ENCODE peak calls at places on chromosomes 1 and 21, in four cellular contexts. F is A172; I is activated CD8-positive, alpha-beta T cell treated with anti-CD3 and anti-CD28 coated beads, Interleukin-2, amount 10 ng/mL, durations not matched to agents 7 days and 5 days; Z is IMR-90. E is an unnamed sample.

GRCh38 chr1:198679535-198680173 is 40.8 kb downstream of the PTPRC start:
- DNase-seq in F (no peak), I (peak; percentile 50), Z (no peak), E (no peak)

GRCh38 chr1:1426496-1426960 is 5.5 kb upstream of the ANKRD65 start:
- DNase-seq in F (no peak), I (no peak), Z (no peak), E (no peak)

GRCh38 chr21:46294647-46295176 is 8.6 kb downstream of the YBEY start:
- DNase-seq in F (peak; percentile 86), I (peak; percentile 27), Z (peak; percentile 68), E (no peak)

GRCh38 chr1:161300478-161300877 is 9.3 kb downstream of the MPZ start:
- DNase-seq in F (no peak), I (no peak), Z (no peak), E (no peak)

GRCh38 chr1:184380468-184380867 is 6.4 kb upstream of the C1orf21 start:
- DNase-seq in F (no peak), I (no peak), Z (no peak), E (no peak)

GRCh38 chr1:172359531-172359991 is 60.9 kb upstream of the C1orf105 start:
- DNase-seq in F (peak; percentile 57), I (no peak), Z (peak; percentile 54), E (no peak)

GRCh38 chr1:169886422-169886821 is 7.3 kb downstream of the SCYL3 start:
- DNase-seq in F (no peak), I (no peak), Z (no peak), E (no peak)

GRCh38 chr1:8423702-8424538 is 106.0 kb downstream of the SLC45A1 start:
- DNase-seq in F (peak; percentile 33), I (peak; percentile 54), Z (peak; percentile 65), E (peak; percentile 52)

GRCh38 chr1:242455052-242455361 is 69.5 kb downstream of the PLD5 start:
- DNase-seq in F (no peak), I (no peak), Z (no peak), E (no peak)

GRCh38 chr1:9730096-9730901 is 78.8 kb downstream of the PIK3CD start:
- DNase-seq in F (no peak), I (no peak), Z (no peak), E (no peak)

GRCh38 chr1:56627019-56627635 is 18.0 kb upstream of the PRKAA2 start:
- DNase-seq in F (no peak), I (no peak), Z (no peak), E (no peak)

GRCh38 chr1:5239911-5240310 is 585.5 kb downstream of the AJAP1 start:
- DNase-seq in F (no peak), I (no peak), Z (no peak), E (no peak)

GRCh38 chr1:162631546-162632233 is 574 bp upstream of the DDR2 start:
- DNase-seq in F (peak; percentile 77), I (no peak), Z (peak; percentile 77), E (no peak)

GRCh38 chr1:42748021-42748420 is 8.0 kb upstream of the CLDN19 start:
- DNase-seq in F (no peak), I (no peak), Z (no peak), E (no peak)

GRCh38 chr1:44808938-44809917 is 905 bp downstream of the BTBD19 start:
- DNase-seq in F (peak; percentile 35), I (peak; percentile 95), Z (peak; percentile 82), E (peak; percentile 91)

GRCh38 chr21:41119901-41120300 is 48.1 kb upstream of the BACE2 start:
- DNase-seq in F (no peak), I (no peak), Z (no peak), E (no peak)

GRCh38 chr1:235643837-235644692 is 5.5 kb downstream of the GNG4 start:
- DNase-seq in F (no peak), I (peak; percentile 20), Z (no peak), E (no peak)

GRCh38 chr1:210323957-210324356 is 4.7 kb upstream of the HHAT start:
- DNase-seq in F (no peak), I (no peak), Z (no peak), E (no peak)

GRCh38 chr1:145936247-145936646 is 9.0 kb upstream of the RBM8A start:
- DNase-seq in F (no peak), I (no peak), Z (no peak), E (no peak)

GRCh38 chr1:9111957-9112356 is 16.9 kb downstream of the GPR157 start:
- DNase-seq in F (no peak), I (no peak), Z (no peak), E (no peak)

GRCh38 chr1:214135886-214136285 is 145.1 kb upstream of the SMYD2 start:
- DNase-seq in F (peak; percentile 27), I (no peak), Z (no peak), E (no peak)

GRCh38 chr1:90579212-90579802 is 137.8 kb downstream of the BARHL2 start:
- DNase-seq in F (peak; percentile 16), I (no peak), Z (peak; percentile 40), E (no peak)

GRCh38 chr1:106619080-106619826 is 437.2 kb upstream of the PRMT6 start:
- DNase-seq in F (no peak), I (no peak), Z (no peak), E (no peak)

GRCh38 chr1:65114312-65114711 is 33.7 kb upstream of the AK4 start:
- DNase-seq in F (no peak), I (no peak), Z (no peak), E (no peak)

GRCh38 chr1:64841330-64842065 is 96.6 kb downstream of the RAVER2 start:
- DNase-seq in F (no peak), I (no peak), Z (no peak), E (no peak)

GRCh38 chr21:45499970-45500575 is 42.2 kb downstream of the SLC19A1 start:
- DNase-seq in F (no peak), I (no peak), Z (no peak), E (no peak)

GRCh38 chr1:215584389-215584788 is 17.3 kb downstream of the KCTD3 start:
- DNase-seq in F (no peak), I (no peak), Z (no peak), E (no peak)

GRCh38 chr1:224615861-224616760 is at the start of gene CNIH3:
- DNase-seq in F (peak; percentile 78), I (peak; percentile 53), Z (peak; percentile 55), E (no peak)

GRCh38 chr1:165371588-165372235 is 15.2 kb upstream of the LMX1A start:
- DNase-seq in F (no peak), I (no peak), Z (no peak), E (no peak)

GRCh38 chr21:41250519-41250918 is 66.1 kb upstream of the FAM3B start:
- DNase-seq in F (peak; percentile 13), I (no peak), Z (peak; percentile 30), E (no peak)

GRCh38 chr1:66503841-66504470 is 30.0 kb upstream of the SGIP1 start:
- DNase-seq in F (peak; percentile 59), I (peak; percentile 50), Z (peak; percentile 81), E (no peak)

GRCh38 chr1:216690593-216690992 is 32.6 kb downstream of the ESRRG start:
- DNase-seq in F (no peak), I (no peak), Z (no peak), E (no peak)

GRCh38 chr1:182574156-182574555 is 14.9 kb downstream of the RNASEL start:
- DNase-seq in F (no peak), I (no peak), Z (no peak), E (no peak)

GRCh38 chr1:78070758-78071157 is 25.0 kb downstream of the GIPC2 start:
- DNase-seq in F (peak; percentile 52), I (no peak), Z (peak; percentile 94), E (no peak)

GRCh38 chr1:153677718-153678518 is 570 bp upstream of the NPR1 start:
- DNase-seq in F (peak; percentile 53), I (peak; percentile 66), Z (peak; percentile 45), E (peak; percentile 20)

GRCh38 chr1:242718967-242719366 is 194.5 kb upstream of the PLD5 start:
- DNase-seq in F (no peak), I (no peak), Z (no peak), E (no peak)

E was measured in stimulated activated CD8-positive, alpha-beta memory T cell treated with anti-CD3 and anti-CD28 coated beads, Interleukin-7, amount 100 ng/mL, for 48 hours.